ENCODE peak calls at places on chromosome 1, in five cellular contexts. I is tibial artery; L is stimulated activated CD8-positive, alpha-beta memory T cell treated with anti-CD3 and anti-CD28 coated beads, Interleukin-4, amount 100 ng/mL, for 1 hour; S is adrenal gland; Y is progenitor cell of endocrine pancreas. V is an unnamed sample.

GRCh38 chr1:22711591-22712501 is 1.2 kb downstream of the EPHB2 start:
- DNase-seq in I (no peak), L (no peak), S (no peak), Y (no peak), V (no peak)

GRCh38 chr1:213041443-213041842 is 9.6 kb upstream of the RPS6KC1 start:
- DNase-seq in L (no peak), I (no peak), Y (no peak), S (no peak), V (no peak)

GRCh38 chr1:43271186-43272118 is 1.7 kb downstream of the TMEM125 start:
- DNase-seq in S (no peak), I (no peak), Y (no peak), L (no peak), V (no peak)

GRCh38 chr1:42916839-42917495 is 41.7 kb downstream of the SLC2A1 start:
- DNase-seq in Y (no peak), S (no peak), I (no peak), L (no peak), V (no peak)

GRCh38 chr1:13593511-13594131 is 10.0 kb downstream of the PDPN start:
- DNase-seq in S (peak), I (peak), L (no peak), Y (no peak), V (no peak)

GRCh38 chr1:221620437-221621384 is 121.2 kb downstream of the DUSP10 start:
- DNase-seq in Y (no peak), S (peak), I (no peak), L (no peak), V (no peak)

GRCh38 chr1:41713557-41714327 is 205.0 kb downstream of the HIVEP3 start:
- DNase-seq in Y (no peak), I (no peak), L (no peak), S (no peak), V (no peak)

GRCh38 chr1:39104158-39105060 is 78.3 kb downstream of the NDUFS5 start:
- DNase-seq in S (peak), L (no peak), Y (no peak), I (peak), V (no peak)

GRCh38 chr1:55064071-55064581 is 24.8 kb downstream of the PCSK9 start:
- DNase-seq in S (no peak), L (no peak), I (no peak), Y (no peak), V (no peak)

GRCh38 chr1:60279798-60280197 is 206.2 kb upstream of the C1orf87 start:
- DNase-seq in S (no peak), I (no peak), Y (no peak), L (no peak), V (no peak)

GRCh38 chr1:233868461-233868860 is 36.0 kb upstream of the SLC35F3 start:
- DNase-seq in Y (no peak), L (no peak), S (no peak), I (no peak), V (no peak)

GRCh38 chr1:48492392-48492791 is 20.4 kb upstream of the SPATA6 start:
- DNase-seq in I (no peak), S (peak), L (no peak), Y (no peak), V (no peak)

GRCh38 chr1:3402258-3403010 is 52.0 kb upstream of the ARHGEF16 start:
- DNase-seq in Y (no peak), I (no peak), L (no peak), S (no peak), V (no peak)

GRCh38 chr1:23444596-23445390 is 20.2 kb upstream of the TCEA3 start:
- DNase-seq in Y (no peak), I (no peak), S (no peak), L (no peak), V (no peak)

V was measured in esophagus squamous epithelium.